ENCODE peak calls at places on chromosomes 2 and 18, in six cellular contexts. L is NCI-H748 treated with DMSO at 0.1 percent for 48 hours; C is cardiac muscle cell; T is nephron progenitor cell; F is ACHN; Z is activated T-helper 1 cell treated with anti-CD3 and anti-CD28 coated beads, Interleukin-2, amount 50 U/mL, for 16 hours. I is an unnamed sample.

GRCh38 chr2:46798041-46798440 is 117.6 kb downstream of the MCFD2 start:
- DNase-seq in T (no peak), F (no peak), Z (no peak), C (no peak), L (no peak), I (no peak)

GRCh38 chr2:97900806-97901205 is 94.9 kb downstream of the TMEM131 start:
- DNase-seq in C (peak), L (no peak), T (no peak), F (no peak), Z (no peak), I (no peak)

GRCh38 chr2:12619975-12620374 is 96.8 kb upstream of the TRIB2 start:
- DNase-seq in L (no peak), C (peak), F (no peak), T (no peak), Z (no peak), I (no peak)

GRCh38 chr18:62521588-62521987 is 1.2 kb upstream of the ZCCHC2 start:
- DNase-seq in L (no peak), C (peak), Z (no peak), T (no peak), F (no peak), I (no peak)

GRCh38 chr2:44802409-44803099 is 138.9 kb upstream of the SIX3 start:
- DNase-seq in T (peak), Z (no peak), F (no peak), L (no peak), C (no peak), I (no peak)

GRCh38 chr2:240467149-240467642 is 31.7 kb downstream of the GPC1 start:
- DNase-seq in L (no peak), C (no peak), F (no peak), Z (peak), T (no peak), I (peak)

GRCh38 chr2:59857109-59857508 is 696.3 kb downstream of the BCL11A start:
- DNase-seq in T (no peak), L (no peak), C (no peak), F (no peak), Z (no peak), I (no peak)

GRCh38 chr2:16254356-16254965 is 314.1 kb downstream of the MYCN start:
- DNase-seq in L (no peak), C (no peak), Z (no peak), T (no peak), F (no peak), I (no peak)

GRCh38 chr2:3466966-3467365 is 52.4 kb downstream of the ADI1 start:
- DNase-seq in C (no peak), T (no peak), L (no peak), Z (no peak), F (no peak), I (no peak)

GRCh38 chr2:65622499-65622898 is 190.1 kb upstream of the SPRED2 start:
- DNase-seq in Z (no peak), T (no peak), C (no peak), F (no peak), L (no peak), I (no peak)

GRCh38 chr2:70144443-70145167 is 46.2 kb downstream of the C2orf42 start:
- DNase-seq in F (no peak), C (no peak), T (no peak), L (no peak), Z (no peak), I (no peak)

GRCh38 chr2:25988134-25988533 is 5.8 kb upstream of the KIF3C start:
- DNase-seq in Z (no peak), F (no peak), T (no peak), C (no peak), L (no peak), I (no peak)

GRCh38 chr2:155099784-155100183 is 401.3 kb downstream of the KCNJ3 start:
- DNase-seq in T (no peak), Z (no peak), L (no peak), F (peak), C (no peak), I (peak)